ENCODE peak calls at places on chromosomes 5 and 9, in six cellular contexts. One of them, this sample, is unnamed.

GRCh38 chr9:98411981-98412561 is 156.6 kb upstream of the TBC1D2 start:
- DNase-seq in NT2/D1: no peak
- DNase-seq in right lobe of liver: no peak
- DNase-seq in CD4-positive, CD25-positive, alpha-beta regulatory T cell: no peak
- DNase-seq in fibroblast of lung: no peak
- DNase-seq in breast epithelium: no peak
- DNase-seq in this sample: no peak

GRCh38 chr9:115952667-115953316 is 200.8 kb upstream of the PAPPA start:
- DNase-seq in NT2/D1: no peak
- DNase-seq in right lobe of liver: no peak
- DNase-seq in CD4-positive, CD25-positive, alpha-beta regulatory T cell: no peak
- DNase-seq in fibroblast of lung: peak; percentile 82
- DNase-seq in breast epithelium: no peak
- DNase-seq in this sample: no peak

GRCh38 chr5:78908173-78908901 is 76.8 kb downstream of the ARSB start:
- DNase-seq in NT2/D1: no peak
- DNase-seq in right lobe of liver: no peak
- DNase-seq in CD4-positive, CD25-positive, alpha-beta regulatory T cell: no peak
- DNase-seq in fibroblast of lung: peak; percentile 87
- DNase-seq in breast epithelium: no peak
- DNase-seq in this sample: no peak

GRCh38 chr5:133150909-133151544 is 99.2 kb downstream of the HSPA4 start:
- DNase-seq in NT2/D1: no peak
- DNase-seq in right lobe of liver: no peak
- DNase-seq in CD4-positive, CD25-positive, alpha-beta regulatory T cell: no peak
- DNase-seq in fibroblast of lung: no peak
- DNase-seq in breast epithelium: no peak
- DNase-seq in this sample: no peak

GRCh38 chr9:113309204-113309813 is 6.1 kb upstream of the RNF183 start:
- DNase-seq in NT2/D1: no peak
- DNase-seq in right lobe of liver: no peak
- DNase-seq in CD4-positive, CD25-positive, alpha-beta regulatory T cell: no peak
- DNase-seq in fibroblast of lung: peak; percentile 23
- DNase-seq in breast epithelium: no peak
- DNase-seq in this sample: no peak

GRCh38 chr5:139698461-139699146 is 50.5 kb downstream of the CXXC5 start:
- DNase-seq in NT2/D1: no peak
- DNase-seq in right lobe of liver: no peak
- DNase-seq in CD4-positive, CD25-positive, alpha-beta regulatory T cell: no peak
- DNase-seq in fibroblast of lung: peak; percentile 86
- DNase-seq in breast epithelium: peak; percentile 88
- DNase-seq in this sample: no peak

GRCh38 chr5:60312098-60312497 is 387.9 kb downstream of the DEPDC1B start:
- DNase-seq in NT2/D1: no peak
- DNase-seq in right lobe of liver: no peak
- DNase-seq in CD4-positive, CD25-positive, alpha-beta regulatory T cell: no peak
- DNase-seq in fibroblast of lung: no peak
- DNase-seq in breast epithelium: no peak
- DNase-seq in this sample: no peak

GRCh38 chr5:113194125-113194524 is 217.5 kb downstream of the DCP2 start:
- DNase-seq in NT2/D1: no peak
- DNase-seq in right lobe of liver: no peak
- DNase-seq in CD4-positive, CD25-positive, alpha-beta regulatory T cell: no peak
- DNase-seq in fibroblast of lung: no peak
- DNase-seq in breast epithelium: no peak
- DNase-seq in this sample: no peak

GRCh38 chr9:19154135-19154612 is 26.9 kb upstream of the PLIN2 start:
- DNase-seq in NT2/D1: no peak
- DNase-seq in right lobe of liver: no peak
- DNase-seq in CD4-positive, CD25-positive, alpha-beta regulatory T cell: no peak
- DNase-seq in fibroblast of lung: peak; percentile 88
- DNase-seq in breast epithelium: no peak
- DNase-seq in this sample: no peak

GRCh38 chr5:66985394-66985793 is 211.2 kb downstream of the CD180 start:
- DNase-seq in NT2/D1: no peak
- DNase-seq in right lobe of liver: no peak
- DNase-seq in CD4-positive, CD25-positive, alpha-beta regulatory T cell: no peak
- DNase-seq in fibroblast of lung: no peak
- DNase-seq in breast epithelium: no peak
- DNase-seq in this sample: no peak

GRCh38 chr5:66981705-66982387 is 214.8 kb downstream of the CD180 start:
- DNase-seq in NT2/D1: no peak
- DNase-seq in right lobe of liver: no peak
- DNase-seq in CD4-positive, CD25-positive, alpha-beta regulatory T cell: no peak
- DNase-seq in fibroblast of lung: no peak
- DNase-seq in breast epithelium: no peak
- DNase-seq in this sample: no peak

GRCh38 chr5:66982514-66982913 is 214.1 kb downstream of the CD180 start:
- DNase-seq in NT2/D1: no peak
- DNase-seq in right lobe of liver: no peak
- DNase-seq in CD4-positive, CD25-positive, alpha-beta regulatory T cell: no peak
- DNase-seq in fibroblast of lung: no peak
- DNase-seq in breast epithelium: no peak
- DNase-seq in this sample: no peak

GRCh38 chr5:66979738-66980137 is 216.9 kb downstream of the CD180 start:
- DNase-seq in NT2/D1: no peak
- DNase-seq in right lobe of liver: no peak
- DNase-seq in CD4-positive, CD25-positive, alpha-beta regulatory T cell: no peak
- DNase-seq in fibroblast of lung: no peak
- DNase-seq in breast epithelium: no peak
- DNase-seq in this sample: no peak

GRCh38 chr5:66981266-66981665 is 215.3 kb downstream of the CD180 start:
- DNase-seq in NT2/D1: no peak
- DNase-seq in right lobe of liver: no peak
- DNase-seq in CD4-positive, CD25-positive, alpha-beta regulatory T cell: no peak
- DNase-seq in fibroblast of lung: no peak
- DNase-seq in breast epithelium: no peak
- DNase-seq in this sample: no peak
- H3K9me3 ChIP-seq in NT2/D1: no peaks in the 10 kb centered on the region
- H3K9me3 ChIP-seq in right lobe of liver: no peaks in the 10 kb centered on the region
- H3K9me3 ChIP-seq in CD4-positive, CD25-positive, alpha-beta regulatory T cell: no peaks in the 10 kb centered on the region
- H3K9me3 ChIP-seq in fibroblast of lung: no peaks in the 10 kb centered on the region
- H3K9me3 ChIP-seq in breast epithelium: no peaks in the 10 kb centered on the region
- H3K9me3 ChIP-seq in this sample: no peaks in the 10 kb centered on the region

GRCh38 chr5:3024541-3024940 is 273.1 kb upstream of the IRX2 start:
- DNase-seq in NT2/D1: no peak
- DNase-seq in right lobe of liver: no peak
- DNase-seq in CD4-positive, CD25-positive, alpha-beta regulatory T cell: no peak
- DNase-seq in fibroblast of lung: no peak
- DNase-seq in breast epithelium: no peak
- DNase-seq in this sample: no peak

GRCh38 chr5:3023678-3024077 is 272.2 kb upstream of the IRX2 start:
- DNase-seq in NT2/D1: no peak
- DNase-seq in right lobe of liver: no peak
- DNase-seq in CD4-positive, CD25-positive, alpha-beta regulatory T cell: no peak
- DNase-seq in fibroblast of lung: no peak
- DNase-seq in breast epithelium: no peak
- DNase-seq in this sample: no peak

GRCh38 chr5:3024976-3025375 is 273.5 kb upstream of the IRX2 start:
- DNase-seq in NT2/D1: no peak
- DNase-seq in right lobe of liver: no peak
- DNase-seq in CD4-positive, CD25-positive, alpha-beta regulatory T cell: no peak
- DNase-seq in fibroblast of lung: no peak
- DNase-seq in breast epithelium: no peak
- DNase-seq in this sample: no peak

GRCh38 chr5:3025392-3025791 is 273.9 kb upstream of the IRX2 start:
- DNase-seq in NT2/D1: no peak
- DNase-seq in right lobe of liver: no peak
- DNase-seq in CD4-positive, CD25-positive, alpha-beta regulatory T cell: no peak
- DNase-seq in fibroblast of lung: no peak
- DNase-seq in breast epithelium: no peak
- DNase-seq in this sample: no peak

DNA sequence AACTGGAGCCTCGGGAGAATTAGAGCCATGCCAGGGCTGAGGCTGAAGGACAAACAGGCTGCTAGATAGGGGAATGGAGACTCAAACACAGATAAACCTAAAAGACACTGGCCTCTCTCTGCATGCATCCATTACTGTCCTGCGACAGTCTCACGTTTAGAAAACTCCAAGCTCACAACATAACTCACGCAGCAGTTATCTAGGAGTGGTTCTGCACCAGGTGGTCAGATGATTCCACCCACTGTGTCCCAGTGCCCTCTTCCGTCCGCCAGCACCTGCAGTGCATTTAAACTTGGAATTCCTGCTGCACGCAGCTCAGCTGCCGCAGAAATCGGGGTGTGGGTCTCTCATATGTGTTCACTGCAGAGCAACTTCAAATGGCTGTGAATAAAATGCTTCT is 272.6 kb upstream of the IRX2 start:
- DNase-seq in NT2/D1: no peak
- DNase-seq in right lobe of liver: no peak
- DNase-seq in CD4-positive, CD25-positive, alpha-beta regulatory T cell: no peak
- DNase-seq in fibroblast of lung: no peak
- DNase-seq in breast epithelium: no peak
- DNase-seq in this sample: no peak
- H3K9me3 ChIP-seq in NT2/D1: no peaks in the 10 kb centered on the region
- H3K9me3 ChIP-seq in right lobe of liver: no peaks in the 10 kb centered on the region
- H3K9me3 ChIP-seq in CD4-positive, CD25-positive, alpha-beta regulatory T cell: no peaks in the 10 kb centered on the region
- H3K9me3 ChIP-seq in fibroblast of lung: no peaks in the 10 kb centered on the region
- H3K9me3 ChIP-seq in breast epithelium: no peaks in the 10 kb centered on the region
- H3K9me3 ChIP-seq in this sample: no peaks in the 10 kb centered on the region

GRCh38 chr9:13500034-13500433 is 220.5 kb upstream of the MPDZ start:
- DNase-seq in NT2/D1: no peak
- DNase-seq in right lobe of liver: no peak
- DNase-seq in CD4-positive, CD25-positive, alpha-beta regulatory T cell: no peak
- DNase-seq in fibroblast of lung: no peak
- DNase-seq in breast epithelium: no peak
- DNase-seq in this sample: no peak

GRCh38 chr9:13508086-13508485 is 228.6 kb upstream of the MPDZ start:
- DNase-seq in NT2/D1: no peak
- DNase-seq in right lobe of liver: no peak
- DNase-seq in CD4-positive, CD25-positive, alpha-beta regulatory T cell: no peak
- DNase-seq in fibroblast of lung: no peak
- DNase-seq in breast epithelium: no peak
- DNase-seq in this sample: no peak

GRCh38 chr9:13503599-13503998 is 224.1 kb upstream of the MPDZ start:
- DNase-seq in NT2/D1: no peak
- DNase-seq in right lobe of liver: no peak
- DNase-seq in CD4-positive, CD25-positive, alpha-beta regulatory T cell: no peak
- DNase-seq in fibroblast of lung: peak; percentile 9
- DNase-seq in breast epithelium: no peak
- DNase-seq in this sample: no peak

DNA sequence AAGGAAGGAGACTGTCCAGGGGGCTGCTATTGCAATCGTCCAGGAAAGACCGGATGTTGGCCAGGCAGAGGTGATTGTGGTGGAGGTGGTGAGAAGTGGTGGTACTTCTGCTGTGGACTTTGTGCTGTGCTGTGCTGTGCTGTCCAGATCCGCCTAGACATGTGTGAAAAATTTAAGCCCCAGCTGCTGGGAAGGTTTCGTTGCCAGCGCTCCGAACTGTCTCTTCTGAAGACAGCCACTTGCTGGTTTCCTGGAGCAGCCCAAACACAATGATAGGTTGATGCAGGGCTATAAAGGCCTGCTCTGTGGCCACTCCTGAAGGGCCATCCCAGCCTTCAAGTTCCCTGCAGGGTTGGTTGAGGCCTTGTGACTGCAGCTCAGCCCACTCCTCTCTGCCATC is 223.0 kb upstream of the MPDZ start:
- DNase-seq in NT2/D1: no peak
- DNase-seq in right lobe of liver: no peak
- DNase-seq in CD4-positive, CD25-positive, alpha-beta regulatory T cell: no peak
- DNase-seq in fibroblast of lung: no peak
- DNase-seq in breast epithelium: no peak
- DNase-seq in this sample: no peak
- H3K9me3 ChIP-seq in NT2/D1: no peaks in the 10 kb centered on the region
- H3K9me3 ChIP-seq in right lobe of liver: no peaks in the 10 kb centered on the region
- H3K9me3 ChIP-seq in CD4-positive, CD25-positive, alpha-beta regulatory T cell: no peaks in the 10 kb centered on the region
- H3K9me3 ChIP-seq in fibroblast of lung: no peaks in the 10 kb centered on the region
- H3K9me3 ChIP-seq in breast epithelium: no peaks in the 10 kb centered on the region
- H3K9me3 ChIP-seq in this sample: no peaks in the 10 kb centered on the region

DNA sequence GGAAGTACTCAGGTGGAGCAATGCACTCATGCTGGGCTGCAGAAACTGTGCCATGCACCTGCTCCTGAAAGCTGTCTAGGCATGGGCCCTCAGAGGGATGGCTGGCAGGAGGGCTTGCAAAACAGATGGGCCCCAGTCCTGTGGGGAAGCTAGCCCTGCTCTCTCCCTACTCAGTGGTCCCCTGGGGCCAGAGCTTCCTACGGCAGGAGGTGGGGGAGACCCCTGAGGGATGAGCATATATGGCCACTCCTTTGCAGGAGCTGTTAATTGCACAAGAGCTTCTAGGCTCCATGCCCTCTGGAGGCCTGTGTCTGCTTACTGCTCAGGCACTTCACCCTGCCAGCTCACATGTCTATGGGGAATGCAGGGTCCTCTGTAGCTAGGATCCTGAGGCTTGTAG is 545.3 kb upstream of the PTPRD start:
- DNase-seq in NT2/D1: no peak
- DNase-seq in right lobe of liver: no peak
- DNase-seq in CD4-positive, CD25-positive, alpha-beta regulatory T cell: no peak
- DNase-seq in fibroblast of lung: no peak
- DNase-seq in breast epithelium: no peak
- DNase-seq in this sample: no peak
- H3K9me3 ChIP-seq in NT2/D1: peaks cover 16% of the 10 kb centered on the region
- H3K9me3 ChIP-seq in right lobe of liver: no peaks in the 10 kb centered on the region
- H3K9me3 ChIP-seq in CD4-positive, CD25-positive, alpha-beta regulatory T cell: peaks cover 2% of the 10 kb centered on the region
- H3K9me3 ChIP-seq in fibroblast of lung: no peaks in the 10 kb centered on the region
- H3K9me3 ChIP-seq in breast epithelium: peaks cover 2% of the 10 kb centered on the region
- H3K9me3 ChIP-seq in this sample: no peaks in the 10 kb centered on the region

GRCh38 chr9:1284727-1285126 is 234.6 kb downstream of the DMRT2 start:
- DNase-seq in NT2/D1: no peak
- DNase-seq in right lobe of liver: no peak
- DNase-seq in CD4-positive, CD25-positive, alpha-beta regulatory T cell: no peak
- DNase-seq in fibroblast of lung: no peak
- DNase-seq in breast epithelium: no peak
- DNase-seq in this sample: no peak

DNA sequence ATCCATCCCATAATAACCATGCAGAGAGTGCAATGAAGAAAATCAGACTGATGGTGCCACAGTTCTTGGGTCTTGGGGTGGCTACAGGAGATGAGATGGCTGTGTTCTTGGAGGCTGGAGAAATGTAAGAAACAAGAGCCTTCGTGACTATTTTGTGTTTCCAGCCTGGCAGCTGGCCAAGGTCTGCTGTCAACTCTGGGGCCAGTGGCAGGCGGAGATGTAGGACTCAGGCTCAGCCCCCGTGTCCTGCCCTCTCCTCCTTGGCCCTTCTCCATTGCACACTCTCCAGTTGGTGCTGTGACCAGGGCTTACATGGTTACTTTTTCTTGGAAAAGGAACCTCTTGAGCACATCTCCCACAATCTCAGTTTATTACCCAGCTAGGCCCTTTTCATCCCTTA is 235.4 kb downstream of the DMRT2 start:
- DNase-seq in NT2/D1: no peak
- DNase-seq in right lobe of liver: no peak
- DNase-seq in CD4-positive, CD25-positive, alpha-beta regulatory T cell: no peak
- DNase-seq in fibroblast of lung: no peak
- DNase-seq in breast epithelium: no peak
- DNase-seq in this sample: no peak
- H3K9me3 ChIP-seq in NT2/D1: no peaks in the 10 kb centered on the region
- H3K9me3 ChIP-seq in right lobe of liver: no peaks in the 10 kb centered on the region
- H3K9me3 ChIP-seq in CD4-positive, CD25-positive, alpha-beta regulatory T cell: no peaks in the 10 kb centered on the region
- H3K9me3 ChIP-seq in fibroblast of lung: no peaks in the 10 kb centered on the region
- H3K9me3 ChIP-seq in breast epithelium: no peaks in the 10 kb centered on the region
- H3K9me3 ChIP-seq in this sample: no peaks in the 10 kb centered on the region